ENCODE peak calls at places on chromosomes 5 and 9, in six cellular contexts. One of them, this sample, is unnamed.

GRCh38 chr9:7284517-7284916 is 515.1 kb downstream of the DMAC1 start:
- DNase-seq in iPS-NIHi11: peak; percentile 58
- DNase-seq in astrocyte of the hippocampus: no peak
- DNase-seq in AG10803: no peak
- DNase-seq in H1: no peak
- DNase-seq in occipital lobe: no peak
- DNase-seq in this sample: no peak

GRCh38 chr5:60161340-60161934 is 267.9 kb upstream of the PDE4D start:
- DNase-seq in occipital lobe: no peak
- DNase-seq in astrocyte of the hippocampus: peak; percentile 54
- DNase-seq in iPS-NIHi11: peak; percentile 37
- DNase-seq in AG10803: peak; percentile 37
- DNase-seq in H1: no peak
- DNase-seq in this sample: no peak

GRCh38 chr9:14080940-14081621 is 232.9 kb downstream of the NFIB start:
- DNase-seq in iPS-NIHi11: no peak
- DNase-seq in astrocyte of the hippocampus: peak; percentile 90
- DNase-seq in AG10803: no peak
- DNase-seq in occipital lobe: no peak
- DNase-seq in H1: no peak
- DNase-seq in this sample: no peak

GRCh38 chr9:35042081-35042604 is 30.3 kb downstream of the VCP start:
- DNase-seq in occipital lobe: no peak
- DNase-seq in H1: no peak
- DNase-seq in astrocyte of the hippocampus: peak; percentile 12
- DNase-seq in iPS-NIHi11: no peak
- DNase-seq in AG10803: peak; percentile 41
- DNase-seq in this sample: no peak

GRCh38 chr9:92607773-92608172 is 62.2 kb downstream of the IPPK start:
- DNase-seq in occipital lobe: no peak
- DNase-seq in iPS-NIHi11: no peak
- DNase-seq in H1: peak; percentile 26
- DNase-seq in AG10803: peak; percentile 89
- DNase-seq in astrocyte of the hippocampus: peak; percentile 25
- DNase-seq in this sample: no peak

GRCh38 chr9:96604005-96604320 is 15.7 kb downstream of the CDC14B start:
- DNase-seq in astrocyte of the hippocampus: peak; percentile 46
- DNase-seq in iPS-NIHi11: no peak
- DNase-seq in H1: no peak
- DNase-seq in occipital lobe: no peak
- DNase-seq in AG10803: peak; percentile 86
- DNase-seq in this sample: peak; percentile 61

GRCh38 chr5:137606401-137606800 is 107.3 kb upstream of the SPOCK1 start:
- DNase-seq in occipital lobe: no peak
- DNase-seq in iPS-NIHi11: no peak
- DNase-seq in astrocyte of the hippocampus: no peak
- DNase-seq in AG10803: peak; percentile 90
- DNase-seq in H1: no peak
- DNase-seq in this sample: no peak

GRCh38 chr9:91302831-91303230 is 58.9 kb downstream of the AUH start:
- DNase-seq in AG10803: peak; percentile 81
- DNase-seq in astrocyte of the hippocampus: peak; percentile 48
- DNase-seq in occipital lobe: no peak
- DNase-seq in iPS-NIHi11: no peak
- DNase-seq in H1: no peak
- DNase-seq in this sample: no peak

GRCh38 chr5:53874409-53874808 is 314.0 kb downstream of the NDUFS4 start:
- DNase-seq in AG10803: peak; percentile 25
- DNase-seq in occipital lobe: no peak
- DNase-seq in iPS-NIHi11: peak; percentile 45
- DNase-seq in astrocyte of the hippocampus: peak; percentile 19
- DNase-seq in H1: peak; percentile 54
- DNase-seq in this sample: no peak

GRCh38 chr5:148085934-148086333 is 22.2 kb downstream of the SPINK5 start:
- DNase-seq in AG10803: no peak
- DNase-seq in astrocyte of the hippocampus: no peak
- DNase-seq in H1: no peak
- DNase-seq in occipital lobe: no peak
- DNase-seq in iPS-NIHi11: no peak
- DNase-seq in this sample: no peak

GRCh38 chr5:103469288-103470065 is 93.1 kb downstream of the NUDT12 start:
- DNase-seq in astrocyte of the hippocampus: no peak
- DNase-seq in occipital lobe: no peak
- DNase-seq in iPS-NIHi11: no peak
- DNase-seq in H1: no peak
- DNase-seq in AG10803: peak; percentile 50
- DNase-seq in this sample: no peak

GRCh38 chr9:104906441-104907277 is 21.3 kb downstream of the ABCA1 start:
- DNase-seq in AG10803: peak; percentile 93
- DNase-seq in astrocyte of the hippocampus: no peak
- DNase-seq in occipital lobe: no peak
- DNase-seq in H1: peak; percentile 30
- DNase-seq in iPS-NIHi11: no peak
- DNase-seq in this sample: no peak

GRCh38 chr5:163880307-163880706 is 374.9 kb downstream of the MAT2B start:
- DNase-seq in H1: no peak
- DNase-seq in occipital lobe: no peak
- DNase-seq in astrocyte of the hippocampus: peak; percentile 37
- DNase-seq in iPS-NIHi11: no peak
- DNase-seq in AG10803: peak; percentile 70
- DNase-seq in this sample: no peak

GRCh38 chr5:125176005-125176390 is 429.6 kb upstream of the ZNF608 start:
- DNase-seq in iPS-NIHi11: no peak
- DNase-seq in AG10803: no peak
- DNase-seq in astrocyte of the hippocampus: no peak
- DNase-seq in H1: no peak
- DNase-seq in occipital lobe: no peak
- DNase-seq in this sample: no peak

GRCh38 chr5:61965495-61965894 is 340.5 kb upstream of the KIF2A start:
- DNase-seq in astrocyte of the hippocampus: no peak
- DNase-seq in H1: no peak
- DNase-seq in iPS-NIHi11: no peak
- DNase-seq in AG10803: no peak
- DNase-seq in occipital lobe: no peak
- DNase-seq in this sample: no peak

GRCh38 chr5:75993638-75994037 is 89.5 kb upstream of the SV2C start:
- DNase-seq in AG10803: no peak
- DNase-seq in iPS-NIHi11: no peak
- DNase-seq in H1: no peak
- DNase-seq in occipital lobe: no peak
- DNase-seq in astrocyte of the hippocampus: no peak
- DNase-seq in this sample: no peak

GRCh38 chr9:89879276-89879675 is 274.5 kb downstream of the GADD45G start:
- DNase-seq in occipital lobe: no peak
- DNase-seq in AG10803: no peak
- DNase-seq in H1: peak; percentile 13
- DNase-seq in astrocyte of the hippocampus: no peak
- DNase-seq in iPS-NIHi11: no peak
- DNase-seq in this sample: no peak

GRCh38 chr9:107034831-107035230 is 171.9 kb downstream of the ZNF462 start:
- DNase-seq in occipital lobe: no peak
- DNase-seq in AG10803: no peak
- DNase-seq in iPS-NIHi11: no peak
- DNase-seq in H1: no peak
- DNase-seq in astrocyte of the hippocampus: no peak
- DNase-seq in this sample: no peak

GRCh38 chr9:14424323-14424722 is 110.4 kb upstream of the NFIB start:
- DNase-seq in occipital lobe: no peak
- DNase-seq in H1: no peak
- DNase-seq in iPS-NIHi11: no peak
- DNase-seq in AG10803: no peak
- DNase-seq in astrocyte of the hippocampus: no peak
- DNase-seq in this sample: no peak

GRCh38 chr9:131045300-131046092 is 36.5 kb downstream of the LAMC3 start:
- DNase-seq in iPS-NIHi11: no peak
- DNase-seq in H1: no peak
- DNase-seq in AG10803: no peak
- DNase-seq in occipital lobe: no peak
- DNase-seq in astrocyte of the hippocampus: no peak
- DNase-seq in this sample: no peak

GRCh38 chr9:111866976-111867375 is 29.6 kb upstream of the UGCG start:
- DNase-seq in H1: no peak
- DNase-seq in astrocyte of the hippocampus: peak; percentile 17
- DNase-seq in iPS-NIHi11: no peak
- DNase-seq in occipital lobe: no peak
- DNase-seq in AG10803: peak; percentile 70
- DNase-seq in this sample: no peak

GRCh38 chr9:15277400-15278137 is 29.4 kb downstream of the TTC39B start:
- DNase-seq in H1: no peak
- DNase-seq in iPS-NIHi11: no peak
- DNase-seq in AG10803: peak; percentile 31
- DNase-seq in astrocyte of the hippocampus: peak; percentile 73
- DNase-seq in occipital lobe: no peak
- DNase-seq in this sample: no peak